ENCODE peak calls at places on chromosome 5, in seven cellular contexts. One of them, this sample, is unnamed.

GRCh38 chr5:78509884-78510769 is 138.4 kb downstream of the LHFPL2 start:
- DNase-seq in mammary epithelial cell: peak
- DNase-seq in Peyer's patch: peak
- DNase-seq in omental fat pad: no peak
- DNase-seq in testis: peak
- DNase-seq in AG09319: no peak
- DNase-seq in neural crest cell: peak
- DNase-seq in this sample: no peak

GRCh38 chr5:50886657-50887056 is 220.2 kb downstream of the PARP8 start:
- DNase-seq in mammary epithelial cell: no peak
- DNase-seq in Peyer's patch: no peak
- DNase-seq in omental fat pad: no peak
- DNase-seq in testis: no peak
- DNase-seq in AG09319: no peak
- DNase-seq in neural crest cell: no peak
- DNase-seq in this sample: no peak

GRCh38 chr5:52269853-52270252 is 517.9 kb upstream of the ITGA1 start:
- DNase-seq in mammary epithelial cell: no peak
- DNase-seq in Peyer's patch: no peak
- DNase-seq in omental fat pad: no peak
- DNase-seq in testis: no peak
- DNase-seq in AG09319: no peak
- DNase-seq in neural crest cell: no peak
- DNase-seq in this sample: no peak

GRCh38 chr5:63555874-63556273 is 406.4 kb downstream of the HTR1A start:
- DNase-seq in mammary epithelial cell: peak
- DNase-seq in Peyer's patch: no peak
- DNase-seq in omental fat pad: no peak
- DNase-seq in testis: no peak
- DNase-seq in AG09319: no peak
- DNase-seq in neural crest cell: no peak
- DNase-seq in this sample: no peak

GRCh38 chr5:50962934-50963646 is 296.7 kb downstream of the PARP8 start:
- DNase-seq in mammary epithelial cell: peak
- DNase-seq in Peyer's patch: peak
- DNase-seq in omental fat pad: peak
- DNase-seq in testis: peak
- DNase-seq in AG09319: peak
- DNase-seq in neural crest cell: peak
- DNase-seq in this sample: no peak

GRCh38 chr5:83527191-83527590 is 55.6 kb downstream of the VCAN start:
- DNase-seq in mammary epithelial cell: no peak
- DNase-seq in Peyer's patch: no peak
- DNase-seq in omental fat pad: no peak
- DNase-seq in testis: no peak
- DNase-seq in AG09319: no peak
- DNase-seq in neural crest cell: no peak
- DNase-seq in this sample: no peak

GRCh38 chr5:9239626-9240025 is 306.2 kb downstream of the SEMA5A start:
- DNase-seq in mammary epithelial cell: peak
- DNase-seq in Peyer's patch: no peak
- DNase-seq in omental fat pad: no peak
- DNase-seq in testis: no peak
- DNase-seq in AG09319: no peak
- DNase-seq in neural crest cell: no peak
- DNase-seq in this sample: no peak

GRCh38 chr5:76367623-76368366 is 35.3 kb upstream of the IQGAP2 start:
- DNase-seq in mammary epithelial cell: peak
- DNase-seq in Peyer's patch: no peak
- DNase-seq in omental fat pad: no peak
- DNase-seq in testis: no peak
- DNase-seq in AG09319: no peak
- DNase-seq in neural crest cell: no peak
- DNase-seq in this sample: no peak

GRCh38 chr5:157761690-157762611 is 18.4 kb downstream of the LSM11 start:
- DNase-seq in mammary epithelial cell: peak
- DNase-seq in Peyer's patch: no peak
- DNase-seq in omental fat pad: no peak
- DNase-seq in testis: peak
- DNase-seq in AG09319: no peak
- DNase-seq in neural crest cell: peak
- DNase-seq in this sample: no peak

GRCh38 chr5:44887722-44888121 is 79.0 kb downstream of the MRPS30 start:
- DNase-seq in mammary epithelial cell: peak
- DNase-seq in Peyer's patch: no peak
- DNase-seq in omental fat pad: no peak
- DNase-seq in testis: no peak
- DNase-seq in AG09319: no peak
- DNase-seq in neural crest cell: no peak
- DNase-seq in this sample: no peak

GRCh38 chr5:121988443-121988842 is 26.7 kb downstream of the SRFBP1 start:
- DNase-seq in mammary epithelial cell: no peak
- DNase-seq in Peyer's patch: no peak
- DNase-seq in omental fat pad: no peak
- DNase-seq in testis: no peak
- DNase-seq in AG09319: no peak
- DNase-seq in neural crest cell: no peak
- DNase-seq in this sample: no peak

GRCh38 chr5:1723957-1724821 is 75.4 kb downstream of the MRPL36 start:
- DNase-seq in mammary epithelial cell: no peak
- DNase-seq in Peyer's patch: no peak
- DNase-seq in omental fat pad: no peak
- DNase-seq in testis: peak
- DNase-seq in AG09319: no peak
- DNase-seq in neural crest cell: no peak
- DNase-seq in this sample: no peak

GRCh38 chr5:123876265-123876790 is 364.4 kb downstream of the CSNK1G3 start:
- DNase-seq in mammary epithelial cell: no peak
- DNase-seq in Peyer's patch: no peak
- DNase-seq in omental fat pad: no peak
- DNase-seq in testis: no peak
- DNase-seq in AG09319: no peak
- DNase-seq in neural crest cell: no peak
- DNase-seq in this sample: no peak

GRCh38 chr5:154444559-154445421 is 1.0 kb upstream of the SAP30L start:
- DNase-seq in mammary epithelial cell: peak
- DNase-seq in Peyer's patch: peak
- DNase-seq in omental fat pad: no peak
- DNase-seq in testis: no peak
- DNase-seq in AG09319: no peak
- DNase-seq in neural crest cell: peak
- DNase-seq in this sample: no peak

GRCh38 chr5:139453683-139454567 is 8.6 kb downstream of the ECSCR start:
- DNase-seq in mammary epithelial cell: no peak
- DNase-seq in Peyer's patch: no peak
- DNase-seq in omental fat pad: no peak
- DNase-seq in testis: no peak
- DNase-seq in AG09319: no peak
- DNase-seq in neural crest cell: no peak
- DNase-seq in this sample: no peak

GRCh38 chr5:60458669-60459068 is 241.3 kb downstream of the DEPDC1B start:
- DNase-seq in mammary epithelial cell: no peak
- DNase-seq in Peyer's patch: no peak
- DNase-seq in omental fat pad: no peak
- DNase-seq in testis: no peak
- DNase-seq in AG09319: no peak
- DNase-seq in neural crest cell: no peak
- DNase-seq in this sample: no peak
- TF ChIP-seq CTCF in mammary epithelial cell: no peak
- TF ChIP-seq CTCF in Peyer's patch: no peak
- TF ChIP-seq CTCF in omental fat pad: no peak
- TF ChIP-seq CTCF in testis: no peak
- TF ChIP-seq CTCF in AG09319: no peak
- TF ChIP-seq CTCF in neural crest cell: no peak
- TF ChIP-seq CTCF in this sample: no peak

GRCh38 chr5:177090813-177091212 is 4.1 kb downstream of the FGFR4 start:
- DNase-seq in mammary epithelial cell: no peak
- DNase-seq in Peyer's patch: no peak
- DNase-seq in omental fat pad: no peak
- DNase-seq in testis: no peak
- DNase-seq in AG09319: no peak
- DNase-seq in neural crest cell: no peak
- DNase-seq in this sample: no peak
- TF ChIP-seq CTCF in mammary epithelial cell: no peak
- TF ChIP-seq CTCF in Peyer's patch: no peak
- TF ChIP-seq CTCF in omental fat pad: no peak
- TF ChIP-seq CTCF in testis: no peak
- TF ChIP-seq CTCF in AG09319: no peak
- TF ChIP-seq CTCF in neural crest cell: no peak
- TF ChIP-seq CTCF in this sample: no peak

DNA sequence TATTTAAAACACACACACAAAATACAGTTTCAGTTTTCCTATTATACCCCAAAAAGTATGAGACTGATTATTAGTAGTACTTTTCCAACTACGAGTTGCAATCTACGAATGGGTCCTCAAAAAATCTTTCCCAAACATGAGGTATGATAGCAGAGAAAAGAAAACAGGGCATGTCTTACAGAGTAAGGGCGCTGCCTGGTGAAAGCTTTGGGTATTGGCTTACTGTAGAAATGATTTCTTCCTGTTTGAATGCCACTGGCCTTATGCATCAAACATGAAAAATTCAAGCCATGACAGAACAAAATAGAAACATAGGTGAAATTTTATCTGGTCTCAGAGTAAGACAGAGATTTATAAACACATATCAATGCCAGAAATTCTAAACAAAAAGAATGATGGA is 448.0 kb downstream of the SPOCK1 start:
- DNase-seq in mammary epithelial cell: peak
- DNase-seq in Peyer's patch: no peak
- DNase-seq in omental fat pad: no peak
- DNase-seq in testis: no peak
- DNase-seq in AG09319: no peak
- DNase-seq in neural crest cell: no peak
- DNase-seq in this sample: no peak
- TF ChIP-seq CTCF in mammary epithelial cell: peak
- TF ChIP-seq CTCF in Peyer's patch: no peak
- TF ChIP-seq CTCF in omental fat pad: no peak
- TF ChIP-seq CTCF in testis: peak
- TF ChIP-seq CTCF in AG09319: peak
- TF ChIP-seq CTCF in neural crest cell: peak
- TF ChIP-seq CTCF in this sample: peak

GRCh38 chr5:171845857-171846785 is 60.5 kb downstream of the SMIM23 start:
- DNase-seq in mammary epithelial cell: no peak
- DNase-seq in Peyer's patch: no peak
- DNase-seq in omental fat pad: no peak
- DNase-seq in testis: no peak
- DNase-seq in AG09319: no peak
- DNase-seq in neural crest cell: no peak
- DNase-seq in this sample: no peak
- TF ChIP-seq CTCF in mammary epithelial cell: peak
- TF ChIP-seq CTCF in Peyer's patch: no peak
- TF ChIP-seq CTCF in omental fat pad: no peak
- TF ChIP-seq CTCF in testis: no peak
- TF ChIP-seq CTCF in AG09319: peak
- TF ChIP-seq CTCF in neural crest cell: peak
- TF ChIP-seq CTCF in this sample: peak

DNA sequence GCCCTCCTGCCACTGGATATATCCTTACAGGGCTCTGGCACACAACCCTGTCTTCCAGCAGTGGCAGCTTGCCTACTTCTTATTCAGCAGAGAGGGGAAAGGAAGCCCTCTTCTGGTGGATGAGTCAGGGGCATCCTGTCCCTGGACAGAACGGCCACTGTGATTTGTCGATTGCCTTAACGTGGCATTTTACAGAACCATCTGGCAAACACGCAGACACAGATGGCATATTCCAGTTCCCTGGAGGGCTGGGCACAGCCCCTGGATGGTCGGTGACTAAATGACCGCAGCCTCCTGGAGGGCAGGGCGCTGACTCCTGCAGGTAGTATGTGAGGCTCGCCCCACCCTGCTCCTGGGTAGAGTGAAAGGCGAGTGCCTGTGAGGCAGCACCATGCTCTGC is 62.1 kb downstream of the DCP2 start:
- DNase-seq in mammary epithelial cell: peak
- DNase-seq in Peyer's patch: no peak
- DNase-seq in omental fat pad: no peak
- DNase-seq in testis: no peak
- DNase-seq in AG09319: no peak
- DNase-seq in neural crest cell: no peak
- DNase-seq in this sample: no peak
- TF ChIP-seq CTCF in mammary epithelial cell: no peak
- TF ChIP-seq CTCF in Peyer's patch: no peak
- TF ChIP-seq CTCF in omental fat pad: no peak
- TF ChIP-seq CTCF in testis: no peak
- TF ChIP-seq CTCF in AG09319: peak
- TF ChIP-seq CTCF in neural crest cell: no peak
- TF ChIP-seq CTCF in this sample: peak